ENCODE peak calls at places on chromosomes 6 and 20, in eight cellular contexts. J, K, R, E, M, O, X and N are unnamed samples.

GRCh38 chr6:54892831-54893230 is 46.3 kb downstream of the FAM83B start:
- DNase-seq in J (no peak), K (peak), R (no peak), E (no peak), M (peak), O (no peak), X (peak), N (no peak)

GRCh38 chr6:83474309-83474708 is 38.0 kb upstream of the PRSS35 start:
- DNase-seq in J (no peak), K (peak), R (no peak), E (no peak), M (peak), O (no peak), X (no peak), N (no peak)

GRCh38 chr6:27250955-27251671 is 3.6 kb downstream of the PRSS16 start:
- DNase-seq in J (no peak), K (no peak), R (peak), E (peak), M (no peak), O (peak), X (no peak), N (peak)

GRCh38 chr6:169454872-169455204 is 201.2 kb upstream of the THBS2 start:
- DNase-seq in J (no peak), K (no peak), R (no peak), E (no peak), M (no peak), O (no peak), X (no peak), N (no peak)

GRCh38 chr20:62476074-62476838 is 461 bp upstream of the GATA5 start:
- DNase-seq in J (peak), K (no peak), R (no peak), E (peak), M (no peak), O (peak), X (no peak), N (no peak)

GRCh38 chr20:7741866-7742265 is 198.4 kb downstream of the HAO1 start:
- DNase-seq in J (no peak), K (no peak), R (no peak), E (no peak), M (no peak), O (no peak), X (no peak), N (no peak)

GRCh38 chr6:68655028-68655427 is 19.9 kb downstream of the ADGRB3 start:
- DNase-seq in J (no peak), K (no peak), R (no peak), E (no peak), M (no peak), O (no peak), X (no peak), N (no peak)

GRCh38 chr20:59771506-59772372 is 161.7 kb downstream of the SYCP2 start:
- DNase-seq in J (peak), K (no peak), R (no peak), E (peak), M (no peak), O (no peak), X (no peak), N (no peak)

GRCh38 chr6:411402-412145 is 20.0 kb downstream of the IRF4 start:
- DNase-seq in J (no peak), K (no peak), R (no peak), E (no peak), M (no peak), O (no peak), X (no peak), N (no peak)

GRCh38 chr20:44730441-44730840 is 15.2 kb upstream of the KCNK15 start:
- DNase-seq in J (peak), K (peak), R (no peak), E (no peak), M (peak), O (no peak), X (no peak), N (no peak)

GRCh38 chr6:26233608-26234420 is 131.2 kb upstream of the BTN3A2 start:
- DNase-seq in J (no peak), K (peak), R (peak), E (no peak), M (no peak), O (peak), X (no peak), N (no peak)

GRCh38 chr6:53579338-53579737 is 34.4 kb upstream of the GCLC start:
- DNase-seq in J (no peak), K (no peak), R (no peak), E (no peak), M (no peak), O (no peak), X (no peak), N (no peak)

GRCh38 chr20:45878076-45878731 is 2.8 kb upstream of the ZSWIM1 start:
- DNase-seq in J (no peak), K (no peak), R (no peak), E (no peak), M (peak), O (no peak), X (no peak), N (no peak)

GRCh38 chr20:62755817-62756724 is 40.2 kb upstream of the MRGBP start:
- DNase-seq in J (peak), K (no peak), R (peak), E (peak), M (no peak), O (no peak), X (no peak), N (no peak)

GRCh38 chr6:25706314-25707014 is 48.1 kb upstream of the SLC17A4 start:
- DNase-seq in J (peak), K (peak), R (no peak), E (peak), M (no peak), O (no peak), X (no peak), N (no peak)

GRCh38 chr6:77097940-77098339 is 365.4 kb downstream of the HTR1B start:
- DNase-seq in J (no peak), K (no peak), R (no peak), E (no peak), M (no peak), O (no peak), X (no peak), N (no peak)

GRCh38 chr20:63431944-63432343 is 40.5 kb downstream of the KCNQ2 start:
- DNase-seq in J (no peak), K (no peak), R (no peak), E (no peak), M (no peak), O (no peak), X (no peak), N (no peak)

GRCh38 chr20:48186915-48187314 is 401.6 kb upstream of the SULF2 start:
- DNase-seq in J (no peak), K (no peak), R (no peak), E (no peak), M (no peak), O (no peak), X (no peak), N (no peak)

GRCh38 chr6:121652726-121653623 is 217.5 kb downstream of the GJA1 start:
- DNase-seq in J (no peak), K (peak), R (no peak), E (no peak), M (peak), O (no peak), X (peak), N (no peak)

GRCh38 chr6:139336488-139336887 is 38.0 kb downstream of the CITED2 start:
- DNase-seq in J (peak), K (peak), R (no peak), E (peak), M (no peak), O (no peak), X (no peak), N (no peak)

GRCh38 chr6:167643716-167644115 is 183.0 kb upstream of the AFDN start:
- DNase-seq in J (no peak), K (no peak), R (no peak), E (no peak), M (no peak), O (no peak), X (no peak), N (no peak)

GRCh38 chr6:111686249-111686997 is 80.7 kb upstream of the TRAF3IP2 start:
- DNase-seq in J (no peak), K (no peak), R (no peak), E (peak), M (no peak), O (no peak), X (no peak), N (peak)

GRCh38 chr20:43849496-43850197 is 65.0 kb upstream of the TOX2 start:
- DNase-seq in J (no peak), K (peak), R (no peak), E (no peak), M (peak), O (no peak), X (peak), N (no peak)

GRCh38 chr6:56902551-56903464 is 52.1 kb upstream of the BEND6 start:
- DNase-seq in J (no peak), K (peak), R (no peak), E (no peak), M (no peak), O (no peak), X (peak), N (no peak)

GRCh38 chr6:44512868-44513641 is 125.5 kb downstream of the CDC5L start:
- DNase-seq in J (no peak), K (peak), R (no peak), E (no peak), M (no peak), O (peak), X (no peak), N (no peak)

GRCh38 chr6:15691250-15691869 is 28.5 kb upstream of the DTNBP1 start:
- DNase-seq in J (peak), K (peak), R (peak), E (peak), M (peak), O (peak), X (peak), N (peak)

GRCh38 chr20:3135507-3136070 is 24.1 kb downstream of the FASTKD5 start:
- DNase-seq in J (no peak), K (no peak), R (no peak), E (no peak), M (no peak), O (no peak), X (no peak), N (no peak)

GRCh38 chr6:44073612-44074382 is 53.5 kb downstream of the MRPL14 start:
- DNase-seq in J (peak), K (peak), R (no peak), E (no peak), M (no peak), O (peak), X (no peak), N (peak)

GRCh38 chr6:133774356-133774755 is 114.6 kb upstream of the TCF21 start:
- DNase-seq in J (no peak), K (peak), R (no peak), E (no peak), M (no peak), O (no peak), X (no peak), N (no peak)

GRCh38 chr20:38523697-38524096 is 51.1 kb downstream of the RALGAPB start:
- DNase-seq in J (no peak), K (peak), R (no peak), E (no peak), M (no peak), O (no peak), X (no peak), N (no peak)

GRCh38 chr6:140051521-140052455 is 677.3 kb upstream of the CITED2 start:
- DNase-seq in J (no peak), K (peak), R (no peak), E (no peak), M (peak), O (no peak), X (peak), N (no peak)

GRCh38 chr6:22666021-22666420 is 96.7 kb downstream of the HDGFL1 start:
- DNase-seq in J (no peak), K (no peak), R (no peak), E (no peak), M (no peak), O (no peak), X (no peak), N (no peak)

GRCh38 chr6:10194816-10195639 is 219.8 kb downstream of the TFAP2A start:
- DNase-seq in J (no peak), K (no peak), R (no peak), E (no peak), M (no peak), O (no peak), X (no peak), N (no peak)

GRCh38 chr20:11891827-11892521 is 25.7 kb upstream of the BTBD3 start:
- DNase-seq in J (peak), K (peak), R (peak), E (peak), M (peak), O (peak), X (no peak), N (peak)

GRCh38 chr6:165441176-165441575 is 131.8 kb upstream of the C6orf118 start:
- DNase-seq in J (no peak), K (no peak), R (no peak), E (no peak), M (no peak), O (no peak), X (no peak), N (no peak)

GRCh38 chr20:53623454-53624206 is 30.0 kb upstream of the ZNF217 start:
- DNase-seq in J (peak), K (peak), R (peak), E (peak), M (no peak), O (peak), X (no peak), N (peak)

GRCh38 chr20:35619196-35620095 is 3.8 kb downstream of the SPAG4 start:
- DNase-seq in J (peak), K (peak), R (peak), E (peak), M (peak), O (peak), X (peak), N (peak)
- TF ChIP-seq CTCF in J (peak), K (peak), R (peak), E (no peak), M (peak), O (peak), X (peak), N (peak)

DNA sequence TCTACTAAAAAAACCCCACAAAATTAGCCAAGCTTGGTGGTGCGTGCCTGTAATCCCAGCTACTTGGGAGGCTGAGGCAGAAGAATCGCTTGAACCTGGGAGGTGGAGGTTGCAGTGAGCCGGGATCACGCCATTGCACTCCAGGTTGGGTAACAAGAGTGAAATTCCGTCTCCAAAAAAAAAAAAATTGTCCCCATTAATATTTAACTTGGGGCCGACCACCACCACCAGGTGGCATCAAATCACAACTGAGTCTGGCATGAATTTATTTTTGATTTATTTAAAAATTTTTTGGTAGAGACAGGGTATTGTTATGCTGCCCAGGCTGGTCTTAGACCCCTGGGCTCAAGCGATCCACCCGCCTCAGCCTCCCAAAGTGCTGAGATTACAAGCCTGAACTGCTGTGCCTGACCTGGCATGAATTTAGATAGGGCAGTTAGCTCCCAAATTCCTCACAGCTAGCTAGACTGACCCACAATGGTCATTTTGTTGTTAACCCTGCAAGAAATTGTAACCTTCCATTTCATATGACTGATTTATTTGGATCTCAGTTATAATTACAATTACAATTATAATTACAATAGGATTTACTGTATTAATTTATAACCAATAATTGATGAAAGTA is 17.1 kb upstream of the BEND3 start:
- DNase-seq in J (no peak), K (peak), R (peak), E (no peak), M (no peak), O (no peak), X (no peak), N (peak)
- TF ChIP-seq CTCF in J (peak), K (peak), R (peak), E (peak), M (peak), O (peak), X (peak), N (peak)

GRCh38 chr20:40255368-40255767 is 433.7 kb downstream of the MAFB start:
- DNase-seq in J (no peak), K (peak), R (no peak), E (no peak), M (peak), O (no peak), X (no peak), N (no peak)

GRCh38 chr20:40249805-40250204 is 439.2 kb downstream of the MAFB start:
- DNase-seq in J (no peak), K (no peak), R (no peak), E (no peak), M (no peak), O (no peak), X (no peak), N (no peak)

GRCh38 chr20:40245829-40246228 is 443.2 kb downstream of the MAFB start:
- DNase-seq in J (no peak), K (no peak), R (no peak), E (no peak), M (no peak), O (no peak), X (no peak), N (no peak)

GRCh38 chr20:40254023-40254772 is 434.8 kb downstream of the MAFB start:
- DNase-seq in J (no peak), K (peak), R (no peak), E (peak), M (no peak), O (no peak), X (no peak), N (no peak)

GRCh38 chr20:40251284-40251932 is 437.6 kb downstream of the MAFB start:
- DNase-seq in J (no peak), K (peak), R (no peak), E (no peak), M (peak), O (peak), X (no peak), N (no peak)
- TF ChIP-seq CTCF in J (peak), K (peak), R (no peak), E (no peak), M (peak), O (peak), X (peak), N (peak)

GRCh38 chr6:160102956-160103824 is 18.4 kb upstream of the SLC22A1 start:
- DNase-seq in J (no peak), K (peak), R (no peak), E (no peak), M (no peak), O (peak), X (no peak), N (peak)
- TF ChIP-seq CTCF in J (peak), K (peak), R (peak), E (no peak), M (peak), O (peak), X (peak), N (peak)

GRCh38 chr6:29726795-29727194 is 3.6 kb downstream of the HLA-F start:
- DNase-seq in J (no peak), K (no peak), R (no peak), E (no peak), M (no peak), O (no peak), X (no peak), N (no peak)

GRCh38 chr6:29724937-29725869 is 2.0 kb downstream of the HLA-F start:
- DNase-seq in J (no peak), K (no peak), R (no peak), E (no peak), M (no peak), O (no peak), X (no peak), N (no peak)

GRCh38 chr6:29725981-29726380 is 2.7 kb downstream of the HLA-F start:
- DNase-seq in J (no peak), K (no peak), R (no peak), E (no peak), M (no peak), O (no peak), X (no peak), N (no peak)

GRCh38 chr6:29722773-29723665 is at the start of gene HLA-F:
- DNase-seq in J (peak), K (peak), R (peak), E (peak), M (no peak), O (peak), X (no peak), N (peak)

GRCh38 chr6:29723666-29724588 is 693 bp downstream of the HLA-F start:
- DNase-seq in J (peak), K (no peak), R (peak), E (peak), M (no peak), O (peak), X (no peak), N (no peak)
- TF ChIP-seq CTCF in J (no peak), K (no peak), R (no peak), E (no peak), M (no peak), O (no peak), X (no peak), N (no peak)

GRCh38 chr20:33298391-33298790 is 15.4 kb downstream of the BPIFB1 start:
- DNase-seq in J (no peak), K (no peak), R (no peak), E (no peak), M (no peak), O (peak), X (no peak), N (no peak)

GRCh38 chr20:33296206-33296605 is 13.2 kb downstream of the BPIFB1 start:
- DNase-seq in J (no peak), K (no peak), R (no peak), E (no peak), M (no peak), O (no peak), X (no peak), N (no peak)

GRCh38 chr20:33301192-33301930 is 18.3 kb downstream of the BPIFB1 start:
- DNase-seq in J (no peak), K (no peak), R (no peak), E (no peak), M (no peak), O (no peak), X (no peak), N (no peak)

GRCh38 chr20:33303595-33303994 is 20.6 kb downstream of the BPIFB1 start:
- DNase-seq in J (no peak), K (no peak), R (no peak), E (no peak), M (no peak), O (no peak), X (no peak), N (no peak)

GRCh38 chr20:33299111-33299603 is 16.1 kb downstream of the BPIFB1 start:
- DNase-seq in J (peak), K (peak), R (peak), E (peak), M (no peak), O (peak), X (peak), N (peak)
- TF ChIP-seq CTCF in J (peak), K (peak), R (peak), E (peak), M (peak), O (peak), X (peak), N (peak)

GRCh38 chr6:137776786-137777185 is 90.3 kb upstream of the TNFAIP3 start:
- DNase-seq in J (no peak), K (peak), R (no peak), E (no peak), M (no peak), O (no peak), X (no peak), N (no peak)
- TF ChIP-seq CTCF in J (no peak), K (peak), R (no peak), E (no peak), M (no peak), O (no peak), X (peak), N (no peak)

DNA sequence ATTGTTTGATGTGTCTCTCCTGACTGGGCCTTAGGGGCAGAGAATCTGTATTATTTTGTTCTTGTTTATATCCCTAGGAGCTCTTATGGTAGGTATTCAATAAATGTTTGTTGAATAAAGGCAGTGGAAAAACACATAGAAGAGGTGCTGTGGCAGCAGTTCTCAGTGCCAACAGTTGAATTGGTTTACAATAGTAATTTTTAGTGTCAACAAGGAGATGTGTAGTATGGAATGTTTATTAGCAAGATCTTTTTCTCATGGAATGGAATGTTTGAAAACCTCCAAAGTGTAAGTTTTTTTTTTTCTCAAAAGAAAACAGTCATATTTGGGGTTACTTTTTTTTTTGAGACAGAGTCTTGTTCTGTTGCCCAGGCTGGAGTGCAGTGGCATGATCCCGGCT is 28.0 kb downstream of the ASXL1 start:
- DNase-seq in J (no peak), K (peak), R (no peak), E (no peak), M (no peak), O (no peak), X (no peak), N (no peak)
- TF ChIP-seq CTCF in J (no peak), K (no peak), R (no peak), E (no peak), M (no peak), O (no peak), X (no peak), N (no peak)